ENCODE peak calls at places on chromosomes 11 and 22, in seven cellular contexts. T is lower leg skin, I is WTC11, K is NCI-H2081, E is AG09309, C is activated T-helper 1 cell treated with Interleukin-2 at 50 U/mL for 16 hours, A is left ventricle myocardium superior. F is an unnamed sample.

GRCh38 chr11:31912808-31913207 is 101.7 kb upstream of the PAX6 start:
- DNase-seq in I (no peak), K (no peak), T (no peak), A (no peak), E (no peak), C (no peak), F (no peak)

GRCh38 chr22:48249721-48250268 is 1487.3 kb downstream of the TBC1D22A start:
- DNase-seq in K (no peak), I (no peak), E (no peak), A (no peak), C (no peak), T (no peak), F (no peak)

GRCh38 chr22:24433868-24434471 is 6.6 kb downstream of the ADORA2A start:
- DNase-seq in K (no peak), A (peak), E (no peak), I (no peak), C (no peak), T (no peak), F (no peak)

GRCh38 chr11:31799036-31799793 is 11.9 kb downstream of the PAX6 start:
- DNase-seq in I (no peak), T (no peak), E (no peak), K (no peak), C (no peak), A (no peak), F (no peak)

GRCh38 chr22:35630387-35630793 is 13.3 kb upstream of the MB start:
- DNase-seq in C (no peak), A (no peak), E (no peak), I (no peak), K (no peak), T (no peak), F (no peak)

GRCh38 chr11:35404397-35404775 is 15.0 kb downstream of the SLC1A2 start:
- DNase-seq in E (no peak), I (peak), C (no peak), T (no peak), A (no peak), K (no peak), F (no peak)

GRCh38 chr11:101446238-101446637 is 137.6 kb downstream of the TRPC6 start:
- DNase-seq in K (no peak), C (no peak), E (peak), T (no peak), A (no peak), I (no peak), F (no peak)

GRCh38 chr11:68002943-68003845 is 703 bp downstream of the UNC93B1 start:
- DNase-seq in E (no peak), C (peak), T (no peak), I (peak), K (peak), A (peak), F (peak)

GRCh38 chr11:65418431-65418680 is 4.2 kb upstream of the NEAT1 start:
- DNase-seq in A (peak), K (no peak), I (no peak), T (no peak), E (no peak), C (no peak), F (peak)

GRCh38 chr11:106399075-106399500 is 321.6 kb downstream of the AASDHPPT start:
- DNase-seq in A (peak), C (no peak), T (peak), E (peak), I (no peak), K (no peak), F (no peak)

GRCh38 chr11:55942785-55943392 is 6.7 kb upstream of the OR5I1 start:
- DNase-seq in E (no peak), A (no peak), K (no peak), T (no peak), I (no peak), C (no peak), F (no peak)

GRCh38 chr22:40721266-40721665 is 42.0 kb downstream of the MCHR1 start:
- DNase-seq in K (peak), I (no peak), A (no peak), T (no peak), E (no peak), C (no peak), F (no peak)

GRCh38 chr22:37932401-37932800 is 21.0 kb downstream of the C22orf23 start:
- DNase-seq in K (no peak), E (no peak), T (no peak), A (no peak), I (no peak), C (no peak), F (no peak)

GRCh38 chr22:43512279-43512678 is 100.5 kb downstream of the MPPED1 start:
- DNase-seq in C (no peak), A (no peak), K (no peak), T (no peak), E (no peak), I (no peak), F (no peak)

GRCh38 chr11:14520902-14521151 is 641 bp upstream of the PSMA1 start:
- DNase-seq in E (no peak), C (no peak), I (no peak), A (no peak), K (no peak), T (no peak), F (no peak)

GRCh38 chr11:1479678-1480118 is 6.9 kb downstream of the MOB2 start:
- DNase-seq in T (no peak), K (no peak), E (no peak), I (no peak), A (peak), C (no peak), F (no peak)

GRCh38 chr11:133228406-133229330 is 303.6 kb downstream of the OPCML start:
- DNase-seq in E (no peak), K (peak), C (no peak), T (no peak), A (peak), I (peak), F (no peak)

GRCh38 chr11:85385561-85385960 is 241.6 kb downstream of the DLG2 start:
- DNase-seq in I (no peak), E (no peak), T (no peak), C (no peak), A (no peak), K (no peak), F (no peak)

GRCh38 chr11:76666408-76666807 is 4.1 kb downstream of the LRRC32 start:
- DNase-seq in E (no peak), C (no peak), A (peak), I (no peak), T (no peak), K (no peak), F (no peak)

GRCh38 chr11:124879999-124880611 is 14.9 kb downstream of the ROBO3 start:
- DNase-seq in E (no peak), K (no peak), A (peak), C (no peak), T (no peak), I (no peak), F (no peak)

GRCh38 chr11:73743045-73743444 is 17.8 kb downstream of the RAB6A start:
- DNase-seq in T (no peak), C (no peak), A (no peak), E (no peak), K (no peak), I (no peak), F (no peak)

GRCh38 chr11:9438611-9439010 is 22.2 kb upstream of the ZNF143 start:
- DNase-seq in E (no peak), I (no peak), T (no peak), K (no peak), A (no peak), C (no peak), F (no peak)

GRCh38 chr11:31262761-31263160 is 106.8 kb downstream of the DCDC1 start:
- DNase-seq in E (no peak), I (no peak), T (no peak), A (no peak), K (no peak), C (no peak), F (no peak)

GRCh38 chr11:2730323-2731284 is 30.8 kb upstream of the KCNQ1OT1 start:
- DNase-seq in I (no peak), C (no peak), A (peak), T (no peak), K (no peak), E (no peak), F (no peak)

GRCh38 chr11:45209904-45210699 is 63.7 kb downstream of the PRDM11 start:
- DNase-seq in C (no peak), E (no peak), K (peak), T (peak), A (peak), I (peak), F (no peak)

GRCh38 chr11:57751676-57752253 is at the start of gene BTBD18:
- DNase-seq in C (no peak), T (no peak), E (no peak), I (peak), A (no peak), K (no peak), F (no peak)

GRCh38 chr11:69915501-69916250 is 96.5 kb upstream of the FGF3 start:
- DNase-seq in K (peak), E (no peak), I (peak), T (peak), A (peak), C (no peak), F (no peak)

GRCh38 chr11:42407379-42407778 is 904.4 kb upstream of the API5 start:
- DNase-seq in I (peak), C (no peak), A (no peak), T (no peak), K (peak), E (no peak), F (no peak)

GRCh38 chr11:122032317-122032716 is 83.7 kb downstream of the BLID start:
- DNase-seq in C (no peak), A (no peak), I (no peak), T (peak), E (peak), K (no peak), F (no peak)

GRCh38 chr22:31952459-31952858 is 8.1 kb downstream of the YWHAH start:
- DNase-seq in C (no peak), A (no peak), T (peak), I (no peak), K (no peak), E (peak), F (no peak)

GRCh38 chr11:2797181-2797711 is 88.3 kb downstream of the CDKN1C start:
- DNase-seq in I (peak), A (no peak), T (no peak), C (no peak), E (no peak), K (no peak), F (no peak)

F was measured in central memory CD4-positive, alpha-beta T cell.